ENCODE peak calls at places on chromosome 12, in ten cellular contexts. Q is endothelial cell of umbilical vein, Z is heart left ventricle, X is GM12891, E is prostate gland, S is A549, G is NB4, U is ovary, K is HepG2, P is body of pancreas. C is an unnamed sample.

GRCh38 chr12:50934371-50934851 is 17.9 kb upstream of the HIGD1C start:
- DNase-seq in E (no peak), S (no peak), Z (no peak), Q (no peak), K (no peak), X (no peak), G (peak; percentile 21), P (no peak), U (no peak), C (no peak)

GRCh38 chr12:28489256-28489655 is 299.0 kb downstream of the CCDC91 start:
- DNase-seq in G (no peak), K (no peak), P (no peak), E (no peak), S (no peak), U (no peak), X (no peak), Q (no peak), Z (no peak), C (peak; percentile 13)

GRCh38 chr12:14577344-14577743 is 9.7 kb upstream of the PLBD1 start:
- DNase-seq in S (no peak), P (no peak), E (no peak), K (no peak), Z (no peak), X (no peak), Q (no peak), G (peak; percentile 83), U (no peak), C (no peak)

GRCh38 chr12:50530532-50530931 is 25.7 kb downstream of the DIP2B start:
- DNase-seq in P (no peak), Q (no peak), K (no peak), Z (no peak), S (no peak), U (no peak), G (no peak), X (no peak), E (no peak), C (no peak)

GRCh38 chr12:110528277-110528839 is 26.2 kb downstream of the RAD9B start:
- DNase-seq in G (no peak), K (no peak), U (no peak), X (no peak), Z (no peak), S (no peak), E (no peak), Q (no peak), P (no peak), C (no peak)

GRCh38 chr12:4817813-4818212 is 91.9 kb upstream of the KCNA1 start:
- DNase-seq in Q (no peak), K (no peak), G (no peak), U (no peak), Z (peak; percentile 69), S (no peak), X (no peak), P (peak; percentile 23), E (no peak), C (no peak)

GRCh38 chr12:54277823-54278276 is 2.1 kb downstream of the CBX5 start:
- DNase-seq in K (no peak), S (no peak), E (no peak), X (no peak), Z (no peak), G (peak; percentile 71), Q (no peak), P (no peak), U (no peak), C (no peak)

GRCh38 chr12:85657251-85657650 is 179.0 kb downstream of the RASSF9 start:
- DNase-seq in K (no peak), P (no peak), X (no peak), E (no peak), U (no peak), Z (no peak), G (no peak), Q (no peak), S (no peak), C (no peak)

DNA sequence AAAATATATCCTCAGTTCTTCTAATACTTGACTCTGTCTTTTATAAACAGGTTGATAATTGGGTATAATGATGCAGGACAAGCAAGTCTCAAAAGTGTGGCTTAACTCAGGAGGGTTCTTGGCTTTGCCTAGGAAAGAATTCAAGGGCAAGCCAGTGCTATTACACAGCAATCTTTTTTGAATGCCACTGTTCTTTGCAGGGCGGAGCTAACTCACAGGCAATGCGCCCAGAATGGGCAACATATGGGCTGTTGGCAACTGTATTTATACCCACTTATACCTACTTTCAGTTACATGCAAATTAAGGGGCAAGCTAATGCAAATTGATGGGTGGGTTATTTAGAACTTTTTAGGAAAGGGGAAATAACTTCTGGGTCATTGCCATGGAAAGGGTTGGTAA is 85.5 kb downstream of the C12orf50 start:
- DNase-seq in S (no peak), Z (no peak), X (no peak), U (no peak), Q (no peak), K (no peak), P (peak; percentile 69), G (no peak), E (no peak), C (no peak)
- TF ChIP-seq POLR2A in S (no peak), Z (no peak), X (no peak), U (no peak), Q (no peak), K (no peak), P (no peak), G (no peak), E (no peak), C (no peak)

DNA sequence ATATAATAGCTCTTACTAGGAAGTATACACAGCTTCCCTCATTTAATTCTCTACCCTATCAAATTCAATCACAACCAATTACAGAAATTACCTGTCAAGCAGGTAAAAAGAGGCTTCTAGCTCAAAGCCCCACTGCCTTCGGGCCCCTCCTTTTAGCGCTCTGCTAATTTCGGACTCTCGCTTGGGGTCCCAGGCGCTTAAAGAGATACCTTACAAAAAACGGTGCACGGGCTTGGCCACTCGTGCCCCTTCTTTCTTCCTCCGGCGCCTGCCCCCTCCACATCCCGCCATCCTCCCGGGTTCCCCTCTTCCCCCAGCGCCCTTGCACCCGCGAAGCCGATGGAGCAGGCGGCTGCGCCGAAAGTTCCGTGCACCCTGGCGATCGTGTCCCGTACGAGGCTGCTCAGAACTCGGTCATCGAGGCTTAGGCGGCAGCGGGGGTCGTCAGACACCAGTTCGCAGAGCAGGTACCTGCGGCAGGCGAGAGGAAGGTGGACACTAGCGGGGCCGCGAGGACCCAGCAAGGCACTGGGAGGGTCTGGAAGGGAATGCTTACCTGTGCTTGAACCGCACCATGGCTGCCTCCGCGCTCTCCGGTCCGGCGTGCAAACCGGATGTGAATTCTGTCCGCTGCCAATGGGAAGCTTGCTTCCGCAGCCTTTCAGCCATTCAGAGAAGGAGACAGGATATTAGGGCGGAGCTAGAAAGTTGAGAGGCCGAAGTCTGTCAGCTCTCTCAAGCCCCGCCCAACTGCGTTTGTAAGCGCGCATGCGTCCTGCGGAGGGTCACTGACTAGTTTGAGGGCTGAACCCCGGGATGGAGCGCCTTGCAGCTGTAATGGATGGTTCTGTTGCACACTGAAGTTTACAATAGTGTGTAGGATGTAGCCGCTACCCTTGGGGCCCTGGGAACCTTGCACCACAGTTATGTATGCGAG is at the start of gene POP5:
- DNase-seq in G (peak; percentile 99), Z (peak; percentile 97), P (peak; percentile 99), S (peak; percentile 98), X (peak; percentile 79), E (peak; percentile 96), U (peak; percentile 96), Q (peak; percentile 97), K (peak; percentile 98), C (peak; percentile 96)
- TF ChIP-seq POLR2A in G (peak; percentile 90), Z (no peak), P (peak; percentile 47), S (peak; percentile 88), X (peak; percentile 95), E (peak; percentile 28), U (no peak), Q (peak; percentile 71), K (peak; percentile 93), C (no peak)

GRCh38 chr12:47772094-47772660 is 861 bp upstream of the SLC48A1 start:
- DNase-seq in Q (no peak), Z (no peak), S (no peak), X (no peak), K (no peak), U (no peak), E (no peak), G (no peak), P (no peak), C (no peak)

GRCh38 chr12:47773858-47774580 is 981 bp downstream of the SLC48A1 start:
- DNase-seq in X (no peak), U (no peak), G (peak; percentile 43), Q (no peak), E (no peak), S (no peak), P (no peak), K (no peak), Z (no peak), C (no peak)

GRCh38 chr12:47772738-47773061 is 338 bp upstream of the SLC48A1 start:
- DNase-seq in K (no peak), S (no peak), P (no peak), G (no peak), X (no peak), Z (no peak), U (no peak), E (no peak), Q (no peak), C (no peak)

GRCh38 chr12:47774664-47775063 is 1.6 kb downstream of the SLC48A1 start:
- DNase-seq in P (no peak), U (no peak), K (no peak), Q (no peak), X (no peak), S (no peak), G (no peak), E (no peak), Z (no peak), C (no peak)

DNA sequence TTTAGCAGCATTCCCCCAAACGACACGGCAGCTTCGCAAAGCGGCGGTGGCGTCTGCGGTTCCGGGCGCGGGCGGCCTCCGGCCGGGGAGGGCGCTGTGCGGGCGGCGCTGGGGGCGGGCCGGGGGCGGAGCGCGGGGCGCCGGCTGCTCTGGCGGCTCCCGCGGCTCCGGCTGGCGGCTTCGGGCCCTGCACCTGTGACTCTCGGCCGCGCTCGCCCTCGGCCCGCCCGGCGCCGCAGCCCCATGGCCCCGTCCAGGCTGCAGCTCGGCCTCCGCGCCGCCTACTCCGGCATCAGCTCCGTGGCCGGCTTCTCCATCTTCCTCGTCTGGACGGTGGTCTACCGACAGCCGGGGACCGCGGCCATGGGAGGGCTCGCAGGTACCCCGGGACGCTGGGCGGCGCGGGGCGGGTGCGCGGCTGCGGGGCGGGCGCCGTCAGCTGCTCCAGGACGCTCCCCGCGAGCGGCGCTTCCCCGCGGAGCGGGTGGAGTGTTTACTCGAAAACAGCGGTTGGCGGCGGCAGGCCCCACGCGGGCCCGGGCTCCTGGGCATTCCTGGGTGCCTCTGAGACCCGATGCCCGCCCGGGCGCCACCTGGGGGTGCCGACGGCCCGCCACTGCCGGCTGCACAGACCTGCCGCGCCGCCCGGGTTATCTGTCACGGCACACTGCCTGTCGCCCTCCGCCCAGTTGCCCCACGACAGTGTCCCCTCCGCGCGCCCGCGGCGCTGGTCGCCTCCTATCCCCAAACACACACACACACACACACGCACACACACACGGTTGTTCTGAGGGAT is at the start of gene SLC48A1:
- DNase-seq in P (peak; percentile 85), Q (peak; percentile 54), Z (peak; percentile 76), X (peak; percentile 91), G (peak; percentile 80), E (peak; percentile 57), U (peak; percentile 87), K (peak; percentile 30), S (peak; percentile 72), C (peak; percentile 46)
- TF ChIP-seq POLR2A in P (peak; percentile 82), Q (peak; percentile 53), Z (no peak), X (no peak), G (peak; percentile 55), E (peak; percentile 41), U (peak; percentile 77), K (peak; percentile 55), S (peak; percentile 82), C (no peak)

DNA sequence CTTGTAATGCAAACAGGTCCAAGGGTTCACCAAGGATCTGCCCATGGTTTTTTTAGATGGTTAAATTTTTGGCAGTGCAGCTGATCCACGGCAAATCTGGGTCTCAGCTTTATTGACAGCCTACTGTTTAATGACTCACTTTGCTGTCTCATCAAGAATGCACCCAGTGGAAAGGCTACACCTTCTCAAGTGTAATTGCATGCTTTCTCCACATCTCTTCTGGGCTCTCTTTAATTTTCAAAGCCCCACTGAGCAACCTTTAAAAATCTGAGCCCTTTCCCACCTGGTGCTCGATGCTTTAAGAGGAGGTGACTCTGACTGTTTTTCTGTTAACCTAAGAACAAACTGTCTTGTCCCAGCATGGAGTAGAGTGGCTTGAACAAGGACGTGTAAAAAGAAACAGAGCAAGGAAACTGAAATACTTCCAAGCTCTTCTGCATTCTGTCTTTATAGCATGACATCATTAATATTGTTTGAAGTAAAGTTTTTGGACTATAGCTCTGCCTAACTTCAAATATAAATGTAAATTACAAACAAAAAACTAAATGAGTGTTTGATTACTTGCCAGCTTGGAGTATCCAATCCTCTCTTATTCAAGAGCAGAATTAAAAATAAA is 214.2 kb upstream of the KRR1 start:
- DNase-seq in X (no peak), G (no peak), U (no peak), E (no peak), P (no peak), S (peak; percentile 80), K (no peak), Z (no peak), Q (peak; percentile 54), C (peak; percentile 74)
- TF ChIP-seq POLR2A in X (no peak), G (no peak), U (no peak), E (no peak), P (no peak), S (no peak), K (no peak), Z (no peak), Q (no peak), C (no peak)